ENCODE peak calls at places on chromosome 9, in seven cellular contexts. One of them, this sample, is unnamed.

GRCh38 chr9:117825609-117826347 is 121.6 kb downstream of the TLR4 start:
- DNase-seq in IMR-90: no peak
- DNase-seq in kidney epithelial cell: no peak
- DNase-seq in esophagus squamous epithelium: no peak
- DNase-seq in CD8-positive, alpha-beta T cell: peak
- DNase-seq in foreskin fibroblast: no peak
- DNase-seq in A549: no peak
- DNase-seq in this sample: no peak

GRCh38 chr9:82721596-82721995 is 341.3 kb downstream of the RASEF start:
- DNase-seq in IMR-90: no peak
- DNase-seq in kidney epithelial cell: no peak
- DNase-seq in esophagus squamous epithelium: no peak
- DNase-seq in CD8-positive, alpha-beta T cell: no peak
- DNase-seq in foreskin fibroblast: no peak
- DNase-seq in A549: no peak
- DNase-seq in this sample: no peak

GRCh38 chr9:121206516-121207370 is 5.1 kb upstream of the RAB14 start:
- DNase-seq in IMR-90: peak
- DNase-seq in kidney epithelial cell: no peak
- DNase-seq in esophagus squamous epithelium: no peak
- DNase-seq in CD8-positive, alpha-beta T cell: no peak
- DNase-seq in foreskin fibroblast: peak
- DNase-seq in A549: no peak
- DNase-seq in this sample: no peak

GRCh38 chr9:96515629-96516470 is 65.9 kb downstream of the HABP4 start:
- DNase-seq in IMR-90: peak
- DNase-seq in kidney epithelial cell: no peak
- DNase-seq in esophagus squamous epithelium: no peak
- DNase-seq in CD8-positive, alpha-beta T cell: no peak
- DNase-seq in foreskin fibroblast: peak
- DNase-seq in A549: no peak
- DNase-seq in this sample: no peak

GRCh38 chr9:132946624-132947295 is 2.3 kb upstream of the TSC1 start:
- DNase-seq in IMR-90: peak
- DNase-seq in kidney epithelial cell: no peak
- DNase-seq in esophagus squamous epithelium: no peak
- DNase-seq in CD8-positive, alpha-beta T cell: no peak
- DNase-seq in foreskin fibroblast: peak
- DNase-seq in A549: no peak
- DNase-seq in this sample: no peak

GRCh38 chr9:19497276-19497675 is 88.5 kb downstream of the ACER2 start:
- DNase-seq in IMR-90: no peak
- DNase-seq in kidney epithelial cell: no peak
- DNase-seq in esophagus squamous epithelium: no peak
- DNase-seq in CD8-positive, alpha-beta T cell: no peak
- DNase-seq in foreskin fibroblast: no peak
- DNase-seq in A549: no peak
- DNase-seq in this sample: no peak

GRCh38 chr9:133404440-133405002 is 13.3 kb downstream of the REXO4 start:
- DNase-seq in IMR-90: no peak
- DNase-seq in kidney epithelial cell: no peak
- DNase-seq in esophagus squamous epithelium: no peak
- DNase-seq in CD8-positive, alpha-beta T cell: no peak
- DNase-seq in foreskin fibroblast: no peak
- DNase-seq in A549: no peak
- DNase-seq in this sample: no peak

GRCh38 chr9:130886981-130887380 is 9.6 kb downstream of the QRFP start:
- DNase-seq in IMR-90: no peak
- DNase-seq in kidney epithelial cell: no peak
- DNase-seq in esophagus squamous epithelium: no peak
- DNase-seq in CD8-positive, alpha-beta T cell: no peak
- DNase-seq in foreskin fibroblast: no peak
- DNase-seq in A549: no peak
- DNase-seq in this sample: no peak

GRCh38 chr9:118578467-118578866 is 790.8 kb downstream of the BRINP1 start:
- DNase-seq in IMR-90: no peak
- DNase-seq in kidney epithelial cell: peak
- DNase-seq in esophagus squamous epithelium: no peak
- DNase-seq in CD8-positive, alpha-beta T cell: no peak
- DNase-seq in foreskin fibroblast: peak
- DNase-seq in A549: no peak
- DNase-seq in this sample: no peak

GRCh38 chr9:15308511-15308910 is 1.5 kb upstream of the TTC39B start:
- DNase-seq in IMR-90: peak
- DNase-seq in kidney epithelial cell: no peak
- DNase-seq in esophagus squamous epithelium: no peak
- DNase-seq in CD8-positive, alpha-beta T cell: no peak
- DNase-seq in foreskin fibroblast: peak
- DNase-seq in A549: no peak
- DNase-seq in this sample: no peak

GRCh38 chr9:93020785-93021670 is 37.5 kb upstream of the SUSD3 start:
- DNase-seq in IMR-90: no peak
- DNase-seq in kidney epithelial cell: no peak
- DNase-seq in esophagus squamous epithelium: no peak
- DNase-seq in CD8-positive, alpha-beta T cell: peak
- DNase-seq in foreskin fibroblast: no peak
- DNase-seq in A549: no peak
- DNase-seq in this sample: no peak

GRCh38 chr9:80177949-80178480 is 606.2 kb downstream of the TLE4 start:
- DNase-seq in IMR-90: no peak
- DNase-seq in kidney epithelial cell: no peak
- DNase-seq in esophagus squamous epithelium: no peak
- DNase-seq in CD8-positive, alpha-beta T cell: no peak
- DNase-seq in foreskin fibroblast: peak
- DNase-seq in A549: no peak
- DNase-seq in this sample: no peak

GRCh38 chr9:84782228-84782866 is 112.8 kb downstream of the NTRK2 start:
- DNase-seq in IMR-90: peak
- DNase-seq in kidney epithelial cell: no peak
- DNase-seq in esophagus squamous epithelium: no peak
- DNase-seq in CD8-positive, alpha-beta T cell: no peak
- DNase-seq in foreskin fibroblast: peak
- DNase-seq in A549: no peak
- DNase-seq in this sample: no peak

GRCh38 chr9:29211681-29212589 is 1638.7 kb upstream of the C9orf72 start:
- DNase-seq in IMR-90: no peak
- DNase-seq in kidney epithelial cell: no peak
- DNase-seq in esophagus squamous epithelium: no peak
- DNase-seq in CD8-positive, alpha-beta T cell: peak
- DNase-seq in foreskin fibroblast: peak
- DNase-seq in A549: peak
- DNase-seq in this sample: no peak

GRCh38 chr9:136565075-136565721 is 19.4 kb upstream of the NOTCH1 start:
- DNase-seq in IMR-90: no peak
- DNase-seq in kidney epithelial cell: no peak
- DNase-seq in esophagus squamous epithelium: no peak
- DNase-seq in CD8-positive, alpha-beta T cell: peak
- DNase-seq in foreskin fibroblast: peak
- DNase-seq in A549: no peak
- DNase-seq in this sample: no peak

GRCh38 chr9:136565722-136566552 is 20.1 kb upstream of the NOTCH1 start:
- DNase-seq in IMR-90: no peak
- DNase-seq in kidney epithelial cell: no peak
- DNase-seq in esophagus squamous epithelium: no peak
- DNase-seq in CD8-positive, alpha-beta T cell: peak
- DNase-seq in foreskin fibroblast: no peak
- DNase-seq in A549: no peak
- DNase-seq in this sample: no peak

GRCh38 chr9:136562746-136563506 is 17.1 kb upstream of the NOTCH1 start:
- DNase-seq in IMR-90: no peak
- DNase-seq in kidney epithelial cell: no peak
- DNase-seq in esophagus squamous epithelium: no peak
- DNase-seq in CD8-positive, alpha-beta T cell: peak
- DNase-seq in foreskin fibroblast: no peak
- DNase-seq in A549: no peak
- DNase-seq in this sample: no peak

GRCh38 chr9:136563646-136564321 is 17.9 kb upstream of the NOTCH1 start:
- DNase-seq in IMR-90: no peak
- DNase-seq in kidney epithelial cell: no peak
- DNase-seq in esophagus squamous epithelium: no peak
- DNase-seq in CD8-positive, alpha-beta T cell: peak
- DNase-seq in foreskin fibroblast: no peak
- DNase-seq in A549: no peak
- DNase-seq in this sample: no peak

GRCh38 chr9:136564379-136564988 is 18.6 kb upstream of the NOTCH1 start:
- DNase-seq in IMR-90: peak
- DNase-seq in kidney epithelial cell: no peak
- DNase-seq in esophagus squamous epithelium: no peak
- DNase-seq in CD8-positive, alpha-beta T cell: peak
- DNase-seq in foreskin fibroblast: peak
- DNase-seq in A549: no peak
- DNase-seq in this sample: no peak
- TF ChIP-seq CTCF in IMR-90: peak
- TF ChIP-seq CTCF in kidney epithelial cell: no peak
- TF ChIP-seq CTCF in esophagus squamous epithelium: peak
- TF ChIP-seq CTCF in CD8-positive, alpha-beta T cell: no peak
- TF ChIP-seq CTCF in foreskin fibroblast: peak
- TF ChIP-seq CTCF in A549: no peak
- TF ChIP-seq CTCF in this sample: no peak

GRCh38 chr9:99226054-99226453 is 4.0 kb downstream of the SEC61B start:
- DNase-seq in IMR-90: no peak
- DNase-seq in kidney epithelial cell: no peak
- DNase-seq in esophagus squamous epithelium: no peak
- DNase-seq in CD8-positive, alpha-beta T cell: no peak
- DNase-seq in foreskin fibroblast: no peak
- DNase-seq in A549: no peak
- DNase-seq in this sample: no peak

GRCh38 chr9:99221266-99221622 is 498 bp downstream of the ALG2 start:
- DNase-seq in IMR-90: no peak
- DNase-seq in kidney epithelial cell: no peak
- DNase-seq in esophagus squamous epithelium: no peak
- DNase-seq in CD8-positive, alpha-beta T cell: peak
- DNase-seq in foreskin fibroblast: no peak
- DNase-seq in A549: peak
- DNase-seq in this sample: no peak

GRCh38 chr9:99224445-99224844 is 2.4 kb downstream of the SEC61B start:
- DNase-seq in IMR-90: no peak
- DNase-seq in kidney epithelial cell: no peak
- DNase-seq in esophagus squamous epithelium: no peak
- DNase-seq in CD8-positive, alpha-beta T cell: no peak
- DNase-seq in foreskin fibroblast: no peak
- DNase-seq in A549: no peak
- DNase-seq in this sample: no peak

GRCh38 chr9:99221623-99222415 is at the start of the genes ALG2 and SEC61B:
- DNase-seq in IMR-90: peak
- DNase-seq in kidney epithelial cell: peak
- DNase-seq in esophagus squamous epithelium: peak
- DNase-seq in CD8-positive, alpha-beta T cell: peak
- DNase-seq in foreskin fibroblast: peak
- DNase-seq in A549: peak
- DNase-seq in this sample: peak

DNA sequence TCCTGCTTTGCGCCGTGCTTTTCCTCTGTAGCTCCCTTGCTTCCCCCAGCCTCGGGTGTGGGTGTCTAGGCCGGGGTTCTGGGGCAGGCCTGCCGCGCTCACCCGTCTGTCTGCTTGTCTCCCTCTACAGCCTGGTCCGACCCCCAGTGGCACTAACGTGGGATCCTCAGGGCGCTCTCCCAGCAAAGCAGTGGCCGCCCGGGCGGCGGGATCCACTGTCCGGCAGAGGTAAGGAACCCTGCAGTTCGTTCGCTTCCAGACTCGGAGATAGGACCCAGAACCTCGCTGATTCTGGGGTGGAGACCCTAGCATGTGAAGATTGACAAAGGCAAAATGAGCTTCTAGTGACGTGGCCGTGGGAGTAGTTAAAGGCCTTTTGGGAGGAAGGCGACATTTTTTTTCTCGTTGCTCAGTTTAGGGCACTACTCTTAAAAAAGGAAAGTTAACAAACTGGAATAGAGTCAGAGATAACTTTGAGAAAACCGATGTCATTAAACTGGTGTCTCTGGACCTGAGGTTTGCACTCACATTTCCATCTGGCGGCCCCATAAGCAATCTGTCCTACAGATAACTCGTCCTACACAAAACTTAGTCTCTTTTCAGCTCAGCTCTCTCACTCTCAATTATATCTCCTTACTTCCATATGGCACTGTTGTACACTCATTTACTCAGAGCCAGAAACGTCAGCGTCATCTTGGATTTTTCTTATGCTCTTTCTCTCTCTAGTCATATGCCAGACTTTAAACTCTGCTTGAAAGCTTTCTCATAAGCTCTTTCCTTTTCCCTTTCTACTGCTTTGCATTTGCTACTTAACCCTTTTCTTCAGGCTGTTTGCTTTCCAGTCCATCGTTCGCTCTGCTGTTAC is 566 bp downstream of the SEC61B start:
- DNase-seq in IMR-90: peak
- DNase-seq in kidney epithelial cell: no peak
- DNase-seq in esophagus squamous epithelium: no peak
- DNase-seq in CD8-positive, alpha-beta T cell: no peak
- DNase-seq in foreskin fibroblast: peak
- DNase-seq in A549: no peak
- DNase-seq in this sample: no peak
- TF ChIP-seq CTCF in IMR-90: no peak
- TF ChIP-seq CTCF in kidney epithelial cell: no peak
- TF ChIP-seq CTCF in esophagus squamous epithelium: no peak
- TF ChIP-seq CTCF in CD8-positive, alpha-beta T cell: no peak
- TF ChIP-seq CTCF in foreskin fibroblast: no peak
- TF ChIP-seq CTCF in A549: no peak
- TF ChIP-seq CTCF in this sample: no peak

GRCh38 chr9:98193336-98193944 is 1.0 kb upstream of the CORO2A start:
- DNase-seq in IMR-90: no peak
- DNase-seq in kidney epithelial cell: no peak
- DNase-seq in esophagus squamous epithelium: no peak
- DNase-seq in CD8-positive, alpha-beta T cell: no peak
- DNase-seq in foreskin fibroblast: no peak
- DNase-seq in A549: no peak
- DNase-seq in this sample: no peak
- TF ChIP-seq CTCF in IMR-90: no peak
- TF ChIP-seq CTCF in kidney epithelial cell: no peak
- TF ChIP-seq CTCF in esophagus squamous epithelium: no peak
- TF ChIP-seq CTCF in CD8-positive, alpha-beta T cell: no peak
- TF ChIP-seq CTCF in foreskin fibroblast: no peak
- TF ChIP-seq CTCF in A549: no peak
- TF ChIP-seq CTCF in this sample: no peak

GRCh38 chr9:112764344-112764743 is 13.8 kb downstream of the SNX30 start:
- DNase-seq in IMR-90: peak
- DNase-seq in kidney epithelial cell: peak
- DNase-seq in esophagus squamous epithelium: no peak
- DNase-seq in CD8-positive, alpha-beta T cell: no peak
- DNase-seq in foreskin fibroblast: peak
- DNase-seq in A549: no peak
- DNase-seq in this sample: no peak

GRCh38 chr9:112764837-112765236 is 14.3 kb downstream of the SNX30 start:
- DNase-seq in IMR-90: no peak
- DNase-seq in kidney epithelial cell: no peak
- DNase-seq in esophagus squamous epithelium: no peak
- DNase-seq in CD8-positive, alpha-beta T cell: no peak
- DNase-seq in foreskin fibroblast: no peak
- DNase-seq in A549: no peak
- DNase-seq in this sample: no peak

GRCh38 chr9:112760821-112761220 is 10.3 kb downstream of the SNX30 start:
- DNase-seq in IMR-90: no peak
- DNase-seq in kidney epithelial cell: no peak
- DNase-seq in esophagus squamous epithelium: no peak
- DNase-seq in CD8-positive, alpha-beta T cell: no peak
- DNase-seq in foreskin fibroblast: no peak
- DNase-seq in A549: no peak
- DNase-seq in this sample: no peak

GRCh38 chr9:112761912-112762651 is 11.5 kb downstream of the SNX30 start:
- DNase-seq in IMR-90: peak
- DNase-seq in kidney epithelial cell: no peak
- DNase-seq in esophagus squamous epithelium: no peak
- DNase-seq in CD8-positive, alpha-beta T cell: no peak
- DNase-seq in foreskin fibroblast: peak
- DNase-seq in A549: no peak
- DNase-seq in this sample: no peak

GRCh38 chr9:112762726-112763518 is 12.4 kb downstream of the SNX30 start:
- DNase-seq in IMR-90: no peak
- DNase-seq in kidney epithelial cell: no peak
- DNase-seq in esophagus squamous epithelium: no peak
- DNase-seq in CD8-positive, alpha-beta T cell: no peak
- DNase-seq in foreskin fibroblast: no peak
- DNase-seq in A549: no peak
- DNase-seq in this sample: no peak
- TF ChIP-seq CTCF in IMR-90: no peak
- TF ChIP-seq CTCF in kidney epithelial cell: no peak
- TF ChIP-seq CTCF in esophagus squamous epithelium: no peak
- TF ChIP-seq CTCF in CD8-positive, alpha-beta T cell: no peak
- TF ChIP-seq CTCF in foreskin fibroblast: no peak
- TF ChIP-seq CTCF in A549: no peak
- TF ChIP-seq CTCF in this sample: no peak

This sample was measured in osteocyte.